ENCODE peak calls at places on chromosome 9, in four cellular contexts. U, H, F and R are unnamed samples.

GRCh38 chr9:136018257-136019031 is 57.3 kb upstream of the UBAC1 start:
- DNase-seq in H (no peak), F (no peak), U (peak; percentile 11), R (no peak)

GRCh38 chr9:133703571-133704399 is 34.4 kb downstream of the SARDH start:
- DNase-seq in U (peak; percentile 10), H (no peak), F (no peak), R (no peak)

GRCh38 chr9:21972361-21972760 is 21.8 kb downstream of the CDKN2A start:
- DNase-seq in F (no peak), U (no peak), H (no peak), R (no peak)

GRCh38 chr9:23123048-23123632 is 676.5 kb downstream of the DMRTA1 start:
- DNase-seq in U (peak; percentile 35), F (peak; percentile 5), H (no peak), R (peak; percentile 18)

GRCh38 chr9:122346478-122347347 is 24.1 kb upstream of the PTGS1 start:
- DNase-seq in U (peak; percentile 55), H (no peak), F (peak; percentile 7), R (no peak)

GRCh38 chr9:34498511-34498910 is 24.3 kb downstream of the ENHO start:
- DNase-seq in U (no peak), F (no peak), H (no peak), R (no peak)

GRCh38 chr9:80061940-80062339 is 490.2 kb downstream of the TLE4 start:
- DNase-seq in F (no peak), U (no peak), H (no peak), R (no peak)

GRCh38 chr9:135043345-135043744 is 44.1 kb upstream of the OLFM1 start:
- DNase-seq in U (no peak), F (no peak), H (no peak), R (no peak)

GRCh38 chr9:105316703-105317102 is 72.3 kb downstream of the SLC44A1 start:
- DNase-seq in H (no peak), F (no peak), U (no peak), R (no peak)

GRCh38 chr9:89668216-89668867 is 63.5 kb downstream of the GADD45G start:
- DNase-seq in F (no peak), H (no peak), U (no peak), R (no peak)

GRCh38 chr9:98993570-98993945 is 49.9 kb downstream of the COL15A1 start:
- DNase-seq in H (no peak), U (no peak), F (no peak), R (no peak)

GRCh38 chr9:78871086-78871451 is 574.1 kb downstream of the PSAT1 start:
- DNase-seq in H (no peak), F (no peak), U (no peak), R (no peak)

GRCh38 chr9:93574900-93575705 is 1.3 kb upstream of the PHF2 start:
- DNase-seq in H (no peak), F (no peak), U (no peak), R (no peak)

GRCh38 chr9:120394058-120394669 is 185.8 kb downstream of the CDK5RAP2 start:
- DNase-seq in H (no peak), F (peak; percentile 27), U (no peak), R (no peak)

GRCh38 chr9:92404437-92404836 is at the start of gene OGN:
- DNase-seq in H (no peak), F (no peak), U (no peak), R (no peak)

GRCh38 chr9:33436445-33436844 is 10.9 kb downstream of the AQP3 start:
- DNase-seq in H (no peak), F (no peak), U (no peak), R (no peak)

GRCh38 chr9:99305820-99306811 is 84.0 kb downstream of the SEC61B start:
- DNase-seq in H (no peak), F (no peak), U (no peak), R (no peak)

GRCh38 chr9:88691096-88691495 is 156.1 kb downstream of the NXNL2 start:
- DNase-seq in F (no peak), U (no peak), H (no peak), R (no peak)

GRCh38 chr9:83327750-83328622 is 210.2 kb downstream of the FRMD3 start:
- DNase-seq in F (no peak), H (no peak), U (no peak), R (no peak)

GRCh38 chr9:99103909-99104458 is 929 bp upstream of the TGFBR1 start:
- DNase-seq in U (no peak), F (no peak), H (peak; percentile 37), R (no peak)

GRCh38 chr9:88106492-88106891 is 31.8 kb downstream of the SPATA31C2 start:
- DNase-seq in U (peak; percentile 21), H (no peak), F (no peak), R (no peak)

GRCh38 chr9:109467936-109468335 is 30.2 kb downstream of the PTPN3 start:
- DNase-seq in U (no peak), H (no peak), F (no peak), R (no peak)

GRCh38 chr9:84136119-84136868 is 155.7 kb downstream of the RMI1 start:
- DNase-seq in U (no peak), F (no peak), H (no peak), R (no peak)

GRCh38 chr9:122360891-122361290 is 9.9 kb upstream of the PTGS1 start:
- DNase-seq in H (no peak), F (no peak), U (no peak), R (no peak)

GRCh38 chr9:94553029-94553938 is 1.6 kb upstream of the PCAT7 start:
- DNase-seq in H (no peak), F (peak; percentile 80), U (peak; percentile 17), R (no peak)

GRCh38 chr9:111979561-111979960 is 82.9 kb downstream of the UGCG start:
- DNase-seq in F (no peak), U (no peak), H (no peak), R (no peak)

GRCh38 chr9:134381671-134382505 is 55.6 kb downstream of the RXRA start:
- DNase-seq in H (peak; percentile 62), U (no peak), F (peak; percentile 21), R (no peak)

GRCh38 chr9:96087669-96088299 is 212.3 kb downstream of the ERCC6L2 start:
- DNase-seq in F (no peak), U (peak; percentile 32), H (no peak), R (no peak)

GRCh38 chr9:107425110-107426025 is 64.2 kb downstream of the KLF4 start:
- DNase-seq in F (peak; percentile 50), H (peak; percentile 65), U (peak; percentile 79), R (peak; percentile 58)

GRCh38 chr9:34996905-34997279 is 7.3 kb downstream of the DNAJB5 start:
- DNase-seq in F (no peak), H (no peak), U (no peak), R (no peak)

GRCh38 chr9:19995619-19996018 is 206.8 kb upstream of the SLC24A2 start:
- DNase-seq in U (no peak), H (no peak), F (no peak), R (no peak)

GRCh38 chr9:134423757-134424156 is 97.5 kb downstream of the RXRA start:
- DNase-seq in F (no peak), H (no peak), U (no peak), R (no peak)

GRCh38 chr9:90642570-90643539 is at the start of gene DIRAS2:
- DNase-seq in F (no peak), U (peak; percentile 78), H (no peak), R (peak; percentile 67)

DNA sequence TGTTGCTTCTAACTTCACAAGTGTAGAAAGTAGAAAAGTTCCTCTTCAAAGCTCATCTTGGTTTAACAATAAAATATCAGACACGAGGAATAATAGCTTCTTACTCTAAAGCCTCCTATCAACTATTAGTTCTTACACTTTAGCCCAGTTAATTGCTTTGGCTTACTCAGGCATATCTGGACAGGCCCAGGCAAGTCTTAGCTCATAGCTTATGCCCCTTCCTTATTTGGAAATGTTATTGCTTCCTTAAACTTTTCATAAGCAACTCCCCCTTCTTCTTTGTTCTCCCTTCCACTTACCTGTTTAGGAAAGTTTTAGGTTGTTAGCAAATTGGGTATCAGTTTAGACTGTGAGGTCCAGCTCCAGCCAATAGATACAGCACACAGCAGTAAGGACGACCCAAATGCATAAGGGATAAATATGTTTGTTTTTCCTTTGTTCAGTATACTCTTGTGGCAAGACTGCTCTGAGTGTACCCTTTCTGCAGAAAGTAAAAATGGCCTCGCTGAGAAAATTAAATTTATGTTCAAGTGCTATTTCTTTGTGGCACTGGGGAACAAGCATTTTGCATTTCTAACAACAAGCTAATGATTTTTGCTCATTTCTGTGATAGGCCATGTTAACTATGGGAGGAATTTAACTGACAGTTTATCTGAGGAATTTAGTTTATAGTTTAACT is 162.1 kb downstream of the SMC2 start:
- DNase-seq in U (no peak), F (no peak), H (no peak), R (no peak)
- TF ChIP-seq ELF4 in U (no peak), F (no peak), H (no peak), R (no peak)

GRCh38 chr9:16154570-16155078 is 601.8 kb downstream of the CCDC171 start:
- DNase-seq in F (no peak), U (peak; percentile 79), H (no peak), R (peak; percentile 63)
- TF ChIP-seq ELF4 in F (no peak), U (no peak), H (no peak), R (no peak)

GRCh38 chr9:38682713-38683112 is 37.2 kb downstream of the FAM240B start:
- DNase-seq in F (peak; percentile 54), H (no peak), U (no peak), R (no peak)
- TF ChIP-seq ELF4 in F (no peak), H (no peak), U (no peak), R (no peak)

GRCh38 chr9:137544176-137544755 is 5.9 kb downstream of the PNPLA7 start:
- DNase-seq in F (no peak), U (no peak), H (no peak), R (no peak)

GRCh38 chr9:137545123-137545522 is 5.1 kb downstream of the PNPLA7 start:
- DNase-seq in U (no peak), F (no peak), H (no peak), R (no peak)

GRCh38 chr9:137550241-137550621 is at the start of gene PNPLA7:
- DNase-seq in H (peak; percentile 70), U (peak; percentile 80), F (peak; percentile 70), R (peak; percentile 46)

GRCh38 chr9:137550958-137551655 is 572 bp upstream of the MRPL41 start:
- DNase-seq in H (peak; percentile 90), U (peak; percentile 93), F (peak; percentile 80), R (no peak)

GRCh38 chr9:137547687-137548543 is 2.3 kb downstream of the PNPLA7 start:
- DNase-seq in H (no peak), F (no peak), U (no peak), R (no peak)
- TF ChIP-seq ELF4 in H (no peak), F (no peak), U (no peak), R (no peak)

DNA sequence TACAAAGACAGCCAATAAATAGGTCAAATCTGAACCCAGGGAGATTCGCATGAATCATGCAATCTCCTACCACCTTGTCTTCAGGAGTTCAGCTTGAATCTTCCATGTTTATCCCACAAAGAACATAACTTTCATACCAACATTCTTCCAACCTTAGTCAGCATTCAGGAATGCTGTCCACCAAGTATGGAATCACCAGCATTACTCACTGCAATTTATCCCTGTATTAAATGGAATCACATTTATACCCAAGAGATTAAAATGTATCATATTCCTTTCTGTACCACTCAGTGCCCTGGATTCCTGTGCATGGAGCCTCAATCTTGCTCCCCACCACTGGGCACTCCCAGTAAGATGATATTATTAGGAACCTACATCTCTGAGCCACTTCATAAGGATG is 162.6 kb downstream of the GLIS3 start:
- DNase-seq in H (no peak), U (no peak), F (peak; percentile 35), R (no peak)
- TF ChIP-seq ELF4 in H (no peak), U (no peak), F (no peak), R (no peak)